ENCODE peak calls at places on chromosomes 4 and X, in five cellular contexts. N, L, F, I and U are unnamed samples.

GRCh38 chr4:110613710-110614109 is 9.2 kb downstream of the PITX2 start:
- DNase-seq in N (no peak), L (no peak), F (no peak), I (no peak), U (no peak)

GRCh38 chr4:108416831-108417230 is 203.5 kb upstream of the RPL34 start:
- DNase-seq in N (no peak), L (no peak), F (no peak), I (no peak), U (no peak)

GRCh38 chr4:141347738-141348524 is 127.2 kb downstream of the ZNF330 start:
- DNase-seq in N (no peak), L (no peak), F (no peak), I (no peak), U (peak; percentile 43)

GRCh38 chr4:41095192-41095872 is 119.0 kb downstream of the APBB2 start:
- DNase-seq in N (no peak), L (no peak), F (no peak), I (no peak), U (no peak)

GRCh38 chr4:80138556-80139538 is 58.5 kb upstream of the PRDM8 start:
- DNase-seq in N (no peak), L (no peak), F (peak; percentile 61), I (no peak), U (peak; percentile 75)

GRCh38 chr4:70935038-70935437 is 32.9 kb downstream of the MOB1B start:
- DNase-seq in N (no peak), L (no peak), F (no peak), I (no peak), U (no peak)

GRCh38 chr4:10020871-10021676 is at the start of gene SLC2A9:
- DNase-seq in N (no peak), L (no peak), F (no peak), I (no peak), U (no peak)

GRCh38 chr4:150782311-150782710 is 200.4 kb downstream of the MAB21L2 start:
- DNase-seq in N (peak; percentile 10), L (no peak), F (no peak), I (no peak), U (no peak)

GRCh38 chr4:100962698-100963097 is 384.6 kb downstream of the PPP3CA start:
- DNase-seq in N (no peak), L (no peak), F (no peak), I (no peak), U (no peak)

GRCh38 chr4:15906024-15906443 is 32.5 kb downstream of the FGFBP1 start:
- DNase-seq in N (no peak), L (peak; percentile 39), F (peak; percentile 96), I (peak; percentile 95), U (no peak)

GRCh38 chr4:51843309-51844156 is 580 bp downstream of the DCUN1D4 start:
- DNase-seq in N (peak; percentile 83), L (peak; percentile 78), F (peak; percentile 57), I (no peak), U (peak; percentile 43)

GRCh38 chrX:147875866-147876596 is 35.7 kb upstream of the FMR1 start:
- DNase-seq in N (no peak), L (no peak), F (no peak), I (no peak), U (peak; percentile 97)

GRCh38 chr4:23706972-23707676 is 182.7 kb downstream of the PPARGC1A start:
- DNase-seq in N (no peak), L (no peak), F (no peak), I (no peak), U (no peak)

GRCh38 chrX:136665258-136665900 is 17.4 kb downstream of the CD40LG start:
- DNase-seq in N (no peak), L (no peak), F (no peak), I (no peak), U (peak; percentile 69)

GRCh38 chr4:147984065-147984777 is 252.3 kb downstream of the ARHGAP10 start:
- DNase-seq in N (peak; percentile 55), L (peak; percentile 77), F (peak; percentile 60), I (peak; percentile 13), U (peak; percentile 14)

GRCh38 chr4:82851902-82852750 is 38.8 kb downstream of the SEC31A start:
- DNase-seq in N (peak; percentile 7), L (peak; percentile 54), F (peak; percentile 60), I (peak; percentile 33), U (peak; percentile 41)

GRCh38 chr4:2280531-2281300 is 18.8 kb upstream of the MXD4 start:
- DNase-seq in N (no peak), L (no peak), F (no peak), I (no peak), U (no peak)

GRCh38 chr4:163161536-163162205 is 5.0 kb downstream of the NAF1 start:
- DNase-seq in N (no peak), L (no peak), F (peak; percentile 16), I (no peak), U (no peak)

GRCh38 chr4:158384407-158384806 is 137.3 kb upstream of the RXFP1 start:
- DNase-seq in N (no peak), L (no peak), F (no peak), I (no peak), U (no peak)

GRCh38 chrX:80512924-80513323 is 92.7 kb downstream of the TENT5D start:
- DNase-seq in N (no peak), L (no peak), F (no peak), I (no peak), U (no peak)

GRCh38 chr4:129682586-129682985 is 586.6 kb downstream of the C4orf33 start:
- DNase-seq in N (no peak), L (no peak), F (no peak), I (no peak), U (peak; percentile 41)

GRCh38 chr4:165439344-165439743 is 60.5 kb downstream of the CPE start:
- DNase-seq in N (no peak), L (no peak), F (peak; percentile 16), I (no peak), U (no peak)

GRCh38 chrX:40100141-40100536 is 2.4 kb upstream of the BCOR start:
- DNase-seq in N (peak; percentile 63), L (peak; percentile 67), F (peak; percentile 60), I (no peak), U (peak; percentile 27)

GRCh38 chr4:174036111-174036510 is 247.4 kb downstream of the FBXO8 start:
- DNase-seq in N (no peak), L (no peak), F (no peak), I (no peak), U (no peak)

GRCh38 chrX:47608130-47608810 is 11.4 kb downstream of the SYN1 start:
- DNase-seq in N (no peak), L (peak; percentile 44), F (no peak), I (no peak), U (no peak)

GRCh38 chr4:147638942-147639341 is 21.7 kb downstream of the TMEM184C start:
- DNase-seq in N (no peak), L (no peak), F (no peak), I (no peak), U (no peak)

GRCh38 chr4:177190995-177191568 is 118.6 kb upstream of the NEIL3 start:
- DNase-seq in N (no peak), L (no peak), F (no peak), I (no peak), U (no peak)

GRCh38 chrX:149829751-149830191 is 48.0 kb downstream of the MAGEA9 start:
- DNase-seq in N (no peak), L (peak; percentile 25), F (no peak), I (no peak), U (no peak)

GRCh38 chr4:73010789-73011628 is 58.5 kb downstream of the COX18 start:
- DNase-seq in N (no peak), L (no peak), F (no peak), I (no peak), U (no peak)
- TF ChIP-seq EZH2phosphoT487 in N (no peak), L (no peak), F (no peak), I (no peak), U (no peak)

DNA sequence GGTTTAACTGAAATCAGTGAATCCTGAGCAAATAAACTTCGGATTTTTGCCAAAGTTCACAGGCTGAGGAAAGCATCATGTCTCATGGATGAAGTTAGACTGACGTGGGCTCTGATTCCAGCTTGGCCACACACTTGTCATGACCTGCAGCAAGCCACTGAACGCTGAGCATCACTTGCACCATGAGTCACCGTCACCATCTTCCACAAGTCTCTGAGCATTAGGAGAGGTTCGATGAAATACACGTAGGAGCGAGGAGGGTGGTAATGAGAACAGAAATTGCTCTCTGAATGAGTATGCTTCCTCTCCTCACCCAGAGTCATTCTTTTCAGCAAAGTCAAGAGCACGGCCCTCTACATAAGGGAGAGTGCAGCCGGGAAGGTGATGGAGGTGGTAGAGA is 3.8 kb upstream of the TRIML2 start:
- DNase-seq in N (no peak), L (no peak), F (no peak), I (no peak), U (no peak)
- H2AFZ ChIP-seq in N (no peak overlapping the region), L (no peak overlapping the region), F (no peak overlapping the region), I (no peak overlapping the region), U (no peak overlapping the region)

GRCh38 chr4:32135642-32136041 is 1415.5 kb downstream of the PCDH7 start:
- DNase-seq in N (no peak), L (no peak), F (peak; percentile 64), I (no peak), U (no peak)
- H3K4me2 ChIP-seq in N (no peak overlapping the region), L (no peak overlapping the region), F (no peak overlapping the region), I (no peak overlapping the region), U (no peak overlapping the region)

DNA sequence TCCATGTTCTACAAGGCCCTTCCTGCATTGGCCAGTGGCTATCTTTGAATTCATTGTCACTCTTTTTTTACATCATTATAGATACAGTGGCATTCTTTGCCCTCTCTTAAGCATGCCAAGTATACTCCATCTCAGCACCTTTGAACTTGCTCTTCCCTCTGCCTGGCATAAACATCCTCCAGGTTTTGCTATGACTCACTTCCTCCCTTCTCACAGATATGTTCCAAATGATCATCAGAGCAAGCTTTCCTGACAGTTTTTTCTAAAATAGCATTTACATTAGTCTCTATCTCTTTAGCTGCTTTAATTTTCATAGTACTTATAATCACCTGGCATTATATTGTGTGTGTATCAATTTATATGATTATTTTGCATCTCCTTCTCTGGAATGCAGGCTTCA is 553.3 kb upstream of the MAGEB2 start:
- DNase-seq in N (no peak), L (no peak), F (peak; percentile 73), I (no peak), U (no peak)
- TF ChIP-seq EZH2phosphoT487 in N (no peak), L (no peak), F (no peak), I (no peak), U (no peak)

GRCh38 chrX:134682081-134682480 is 23.8 kb upstream of the PLAC1 start:
- DNase-seq in N (no peak), L (no peak), F (no peak), I (no peak), U (no peak)
- H2AFZ ChIP-seq in N (no peak overlapping the region), L (no peak overlapping the region), F (no peak overlapping the region), I (no peak overlapping the region), U (no peak overlapping the region)

GRCh38 chrX:2325076-2325784 is 175.5 kb downstream of the DHRSX start:
- DNase-seq in N (peak; percentile 49), L (no peak), F (no peak), I (no peak), U (no peak)
- H3K4me2 ChIP-seq in N (no peak overlapping the region), L (no peak overlapping the region), F (no peak overlapping the region), I (no peak overlapping the region), U (no peak overlapping the region)